ENCODE peak calls at places on chromosome 2, in ten cellular contexts. U is GM10248; L is cardiac muscle cell; Z is pancreas; M is OCI-LY7; C is body of pancreas; G is MCF 10A; O is RWPE2; D is IMR-90; I is activated CD8-positive, alpha-beta T cell treated with anti-CD3 and anti-CD28 coated beads for 36 hours. A is an unnamed sample.

GRCh38 chr2:232852676-232853075 is 17.4 kb upstream of the SNORC start:
- DNase-seq in U (no peak), L (no peak), Z (no peak), M (no peak), C (no peak), G (no peak), O (no peak), D (no peak), I (no peak), A (no peak)

GRCh38 chr2:47868611-47869352 is 37.5 kb downstream of the FBXO11 start:
- DNase-seq in U (no peak), L (no peak), Z (no peak), M (no peak), C (no peak), G (no peak), O (no peak), D (no peak), I (no peak), A (no peak)

GRCh38 chr2:157250836-157251235 is 6.7 kb upstream of the GALNT5 start:
- DNase-seq in U (no peak), L (no peak), Z (no peak), M (no peak), C (no peak), G (no peak), O (no peak), D (no peak), I (no peak), A (no peak)

GRCh38 chr2:133949595-133949994 is 304.3 kb upstream of the MGAT5 start:
- DNase-seq in U (no peak), L (no peak), Z (no peak), M (no peak), C (no peak), G (no peak), O (no peak), D (no peak), I (no peak), A (no peak)

GRCh38 chr2:129930451-129930850 is 49.0 kb upstream of the RAB6C start:
- DNase-seq in U (no peak), L (no peak), Z (no peak), M (no peak), C (no peak), G (no peak), O (no peak), D (no peak), I (no peak), A (no peak)

GRCh38 chr2:177604291-177605065 is 211.9 kb downstream of the AGPS start:
- DNase-seq in U (peak; percentile 36), L (peak; percentile 83), Z (no peak), M (peak; percentile 35), C (peak; percentile 22), G (peak; percentile 58), O (no peak), D (peak; percentile 71), I (peak; percentile 3), A (no peak)

GRCh38 chr2:7704296-7704865 is 787.2 kb downstream of the RNF144A start:
- DNase-seq in U (no peak), L (no peak), Z (no peak), M (no peak), C (no peak), G (no peak), O (no peak), D (no peak), I (no peak), A (no peak)

GRCh38 chr2:164972216-164972615 is 16.9 kb upstream of the SLC38A11 start:
- DNase-seq in U (no peak), L (no peak), Z (no peak), M (no peak), C (no peak), G (no peak), O (no peak), D (no peak), I (no peak), A (no peak)

GRCh38 chr2:36578343-36579296 is 19.3 kb downstream of the FEZ2 start:
- DNase-seq in U (peak; percentile 18), L (no peak), Z (no peak), M (no peak), C (peak; percentile 13), G (peak; percentile 42), O (no peak), D (no peak), I (no peak), A (no peak)

GRCh38 chr2:78861546-78861945 is 164.0 kb upstream of the REG3G start:
- DNase-seq in U (peak; percentile 13), L (peak; percentile 3), Z (no peak), M (peak; percentile 31), C (peak; percentile 23), G (peak; percentile 39), O (no peak), D (no peak), I (no peak), A (no peak)

GRCh38 chr2:25620711-25621110 is 52.7 kb downstream of the DTNB start:
- DNase-seq in U (no peak), L (no peak), Z (no peak), M (no peak), C (no peak), G (no peak), O (no peak), D (no peak), I (no peak), A (no peak)

GRCh38 chr2:200786826-200787225 is 24.9 kb upstream of the BZW1 start:
- DNase-seq in U (no peak), L (peak; percentile 81), Z (no peak), M (no peak), C (no peak), G (peak; percentile 62), O (peak; percentile 76), D (peak; percentile 91), I (no peak), A (no peak)

DNA sequence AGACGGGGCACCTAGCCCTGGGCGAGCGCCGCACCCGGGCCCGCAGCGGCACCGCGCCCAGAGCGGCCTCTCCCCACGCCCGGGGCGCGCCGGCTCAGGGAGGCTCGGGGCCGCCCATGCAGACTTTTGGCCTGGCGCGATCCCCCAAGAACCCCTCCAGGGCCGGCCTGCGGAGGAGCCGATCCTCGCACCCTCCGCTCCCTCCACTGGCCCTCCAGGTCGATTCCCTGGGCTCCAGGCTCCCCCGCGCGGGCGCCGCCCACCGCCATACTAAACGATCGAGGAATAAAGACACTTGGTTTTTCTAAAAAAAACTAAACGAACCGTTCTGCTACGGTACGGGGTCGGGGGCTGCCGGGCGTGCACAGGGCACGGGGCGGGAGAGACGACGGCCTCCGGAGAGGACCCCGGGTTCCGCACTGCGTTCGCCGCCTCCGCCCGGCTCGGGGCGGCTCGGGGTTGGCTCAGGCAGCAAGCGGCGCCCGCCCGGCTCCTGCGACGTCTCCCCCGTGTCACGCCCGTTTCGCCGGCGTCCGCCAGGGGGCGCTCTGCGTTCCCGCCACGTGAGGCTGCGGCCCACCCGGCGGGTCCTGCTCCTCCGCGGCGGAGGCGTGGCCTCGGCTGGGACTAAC is 366 bp upstream of the KHK start:
- DNase-seq in U (peak; percentile 99), L (peak; percentile 96), Z (peak; percentile 98), M (peak; percentile 97), C (peak; percentile 95), G (peak; percentile 92), O (peak; percentile 90), D (peak; percentile 86), I (peak; percentile 96), A (peak; percentile 99)
- TF ChIP-seq CTCF in U (peak; percentile 94), L (peak; percentile 60), Z (peak; percentile 81), M (peak; percentile 79), C (peak; percentile 99), G (peak; percentile 87), O (peak; percentile 96), D (peak; percentile 93), I (peak; percentile 92), A (peak; percentile 97)

DNA sequence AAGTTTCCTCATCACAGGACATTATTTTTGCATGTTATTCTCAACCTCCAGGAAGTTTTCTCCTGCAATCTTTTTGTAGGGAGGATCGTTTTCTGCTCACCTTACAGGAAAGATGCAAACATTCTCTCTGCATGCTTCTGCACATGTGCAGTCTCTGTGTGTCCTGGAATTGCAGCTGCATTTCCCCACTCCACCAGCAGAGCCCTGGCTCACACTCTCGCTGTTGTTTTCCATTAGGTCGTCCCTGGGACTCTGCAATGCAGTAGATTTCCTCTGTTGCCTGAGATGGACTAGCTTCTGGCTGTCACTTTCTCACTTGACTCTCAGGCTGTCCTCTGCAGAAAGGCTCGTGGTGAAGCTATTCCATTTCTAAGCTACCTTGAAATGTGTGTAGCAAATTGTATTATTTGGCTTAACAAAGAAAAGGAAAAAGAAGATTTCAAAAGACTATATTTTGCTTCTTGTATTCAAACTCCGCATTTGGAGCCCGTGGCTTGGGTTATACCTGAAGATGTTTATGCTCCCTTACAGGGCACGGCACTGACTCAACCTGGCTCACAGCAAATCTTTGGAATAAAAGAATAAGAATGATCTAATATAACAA is 346.7 kb downstream of the RAD51AP2 start:
- DNase-seq in U (no peak), L (peak; percentile 12), Z (no peak), M (peak; percentile 19), C (peak; percentile 13), G (peak; percentile 63), O (no peak), D (peak; percentile 23), I (no peak), A (peak; percentile 58)
- TF ChIP-seq CTCF in U (peak; percentile 16), L (peak; percentile 39), Z (peak; percentile 36), M (peak; percentile 65), C (peak; percentile 29), G (peak; percentile 39), O (peak; percentile 46), D (peak; percentile 29), I (no peak), A (peak; percentile 73)

DNA sequence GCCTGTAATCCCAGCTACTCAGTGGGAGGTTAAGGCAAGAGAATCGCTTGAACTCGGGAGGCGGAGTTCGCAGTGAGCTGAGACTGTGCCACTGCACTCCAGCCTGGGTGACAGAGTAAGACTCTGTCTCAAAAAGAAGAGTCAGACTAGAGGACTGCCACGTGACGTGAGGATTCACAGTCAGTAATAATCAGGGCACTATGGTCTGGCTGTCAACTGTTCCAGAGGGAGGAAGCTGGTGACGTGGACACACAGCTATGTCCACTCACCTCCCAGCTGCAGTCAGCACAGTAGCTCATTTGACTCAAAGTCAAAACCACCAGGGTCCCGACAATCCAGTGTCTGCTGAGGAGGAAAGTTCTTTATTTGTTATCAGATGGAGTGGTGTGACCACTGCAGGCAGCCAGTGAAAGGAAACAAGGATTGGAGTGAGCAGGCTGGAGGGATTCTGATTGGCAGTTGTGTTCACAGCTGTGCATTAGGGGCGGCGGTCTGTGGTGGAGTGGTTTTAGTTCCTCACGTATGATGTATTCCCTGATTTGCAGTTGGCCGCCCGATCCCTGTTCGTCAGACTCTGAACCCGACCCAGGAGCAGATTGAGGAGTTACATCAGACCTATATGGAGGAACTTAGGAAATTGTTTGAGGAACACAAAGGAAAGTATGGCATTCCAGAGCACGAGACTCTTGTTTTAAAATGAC is 37.9 kb downstream of the MOGAT1 start:
- DNase-seq in U (peak; percentile 46), L (peak; percentile 99), Z (no peak), M (peak; percentile 53), C (peak; percentile 63), G (peak; percentile 70), O (no peak), D (peak; percentile 99), I (peak; percentile 15), A (peak; percentile 42)
- TF ChIP-seq CTCF in U (no peak), L (no peak), Z (no peak), M (no peak), C (no peak), G (no peak), O (no peak), D (no peak), I (no peak), A (no peak)

DNA sequence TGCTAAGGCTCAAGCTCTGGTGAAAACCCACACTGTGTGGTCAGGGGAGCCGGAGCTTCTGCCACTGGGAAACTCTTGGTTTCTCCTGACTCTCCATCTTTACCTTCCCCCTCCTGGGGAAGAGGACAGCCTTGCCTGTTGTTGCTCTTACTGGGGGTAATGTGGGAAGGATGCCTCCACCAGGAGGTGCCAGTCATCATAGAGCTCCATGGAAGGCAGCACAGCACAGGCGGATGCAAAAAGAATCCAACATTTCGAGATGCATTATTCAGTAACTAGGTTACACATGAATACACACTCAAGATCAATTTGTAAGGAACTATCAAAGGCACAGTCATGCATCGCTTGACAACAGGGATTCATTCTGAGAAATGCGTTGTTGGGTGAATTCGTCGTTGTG is 322.6 kb downstream of the AFF3 start:
- DNase-seq in U (no peak), L (no peak), Z (no peak), M (no peak), C (no peak), G (no peak), O (no peak), D (no peak), I (no peak), A (no peak)
- TF ChIP-seq CTCF in U (no peak), L (no peak), Z (no peak), M (peak; percentile 29), C (no peak), G (no peak), O (no peak), D (no peak), I (no peak), A (no peak)

A was measured in mesothelial cell of epicardium.